ENCODE peak calls at places on chromosome 18, in six cellular contexts. One of them, this sample, is unnamed.

GRCh38 chr18:7941533-7941932 is 374.4 kb downstream of the PTPRM start:
- DNase-seq in H1: no peak
- DNase-seq in GM12878: no peak
- DNase-seq in HepG2: no peak
- DNase-seq in K562: no peak
- DNase-seq in SK-N-SH: peak
- DNase-seq in this sample: no peak

GRCh38 chr18:59779979-59780378 is 82.8 kb upstream of the CCBE1 start:
- DNase-seq in K562: no peak
- DNase-seq in HepG2: no peak
- DNase-seq in GM12878: no peak
- DNase-seq in H1: no peak
- DNase-seq in SK-N-SH: no peak
- DNase-seq in this sample: peak

GRCh38 chr18:48997985-48998831 is 47.4 kb upstream of the SMAD7 start:
- DNase-seq in GM12878: no peak
- DNase-seq in K562: peak
- DNase-seq in SK-N-SH: peak
- DNase-seq in H1: no peak
- DNase-seq in HepG2: peak
- DNase-seq in this sample: peak

GRCh38 chr18:38933322-38933721 is 1367.7 kb upstream of the CELF4 start:
- DNase-seq in SK-N-SH: no peak
- DNase-seq in GM12878: no peak
- DNase-seq in HepG2: no peak
- DNase-seq in K562: no peak
- DNase-seq in H1: no peak
- DNase-seq in this sample: no peak

GRCh38 chr18:54157646-54158045 is 66.8 kb downstream of the MBD2 start:
- DNase-seq in HepG2: no peak
- DNase-seq in GM12878: no peak
- DNase-seq in SK-N-SH: no peak
- DNase-seq in H1: no peak
- DNase-seq in K562: no peak
- DNase-seq in this sample: no peak

GRCh38 chr18:61823595-61823994 is 69.2 kb downstream of the RNF152 start:
- DNase-seq in K562: no peak
- DNase-seq in GM12878: no peak
- DNase-seq in HepG2: no peak
- DNase-seq in SK-N-SH: no peak
- DNase-seq in H1: no peak
- DNase-seq in this sample: no peak

GRCh38 chr18:76098728-76099514 is 396.1 kb downstream of the ZNF516 start:
- DNase-seq in GM12878: no peak
- DNase-seq in SK-N-SH: no peak
- DNase-seq in HepG2: no peak
- DNase-seq in H1: no peak
- DNase-seq in K562: no peak
- DNase-seq in this sample: no peak

GRCh38 chr18:74617486-74617885 is 19.8 kb downstream of the ZNF407 start:
- DNase-seq in GM12878: no peak
- DNase-seq in K562: no peak
- DNase-seq in SK-N-SH: no peak
- DNase-seq in HepG2: no peak
- DNase-seq in H1: no peak
- DNase-seq in this sample: no peak

GRCh38 chr18:3486514-3486913 is 36.5 kb downstream of the TGIF1 start:
- DNase-seq in SK-N-SH: no peak
- DNase-seq in H1: no peak
- DNase-seq in GM12878: no peak
- DNase-seq in HepG2: no peak
- DNase-seq in K562: no peak
- DNase-seq in this sample: no peak

GRCh38 chr18:6857305-6857704 is 127.8 kb downstream of the ARHGAP28 start:
- DNase-seq in H1: no peak
- DNase-seq in SK-N-SH: no peak
- DNase-seq in GM12878: no peak
- DNase-seq in K562: peak
- DNase-seq in HepG2: no peak
- DNase-seq in this sample: peak

GRCh38 chr18:39057423-39058057 is 1491.9 kb upstream of the CELF4 start:
- DNase-seq in GM12878: no peak
- DNase-seq in K562: no peak
- DNase-seq in SK-N-SH: no peak
- DNase-seq in H1: no peak
- DNase-seq in HepG2: no peak
- DNase-seq in this sample: peak

GRCh38 chr18:74493689-74494088 is 2.5 kb upstream of the CNDP2 start:
- DNase-seq in GM12878: no peak
- DNase-seq in H1: peak
- DNase-seq in SK-N-SH: no peak
- DNase-seq in HepG2: peak
- DNase-seq in K562: no peak
- DNase-seq in this sample: peak

GRCh38 chr18:1542230-1542774 is 637.6 kb downstream of the ADCYAP1 start:
- DNase-seq in HepG2: no peak
- DNase-seq in SK-N-SH: no peak
- DNase-seq in GM12878: no peak
- DNase-seq in K562: no peak
- DNase-seq in H1: no peak
- DNase-seq in this sample: no peak

GRCh38 chr18:49922228-49922627 is 108.9 kb upstream of the ACAA2 start:
- DNase-seq in H1: no peak
- DNase-seq in HepG2: no peak
- DNase-seq in SK-N-SH: no peak
- DNase-seq in GM12878: no peak
- DNase-seq in K562: no peak
- DNase-seq in this sample: no peak

GRCh38 chr18:75422341-75422910 is 5.1 kb downstream of the SMIM21 start:
- DNase-seq in GM12878: no peak
- DNase-seq in H1: no peak
- DNase-seq in K562: no peak
- DNase-seq in HepG2: no peak
- DNase-seq in SK-N-SH: no peak
- DNase-seq in this sample: peak

GRCh38 chr18:37668971-37669747 is 103.6 kb upstream of the CELF4 start:
- DNase-seq in K562: no peak
- DNase-seq in GM12878: no peak
- DNase-seq in HepG2: no peak
- DNase-seq in SK-N-SH: peak
- DNase-seq in H1: no peak
- DNase-seq in this sample: no peak

GRCh38 chr18:31070206-31070605 is 27.7 kb upstream of the DSC3 start:
- DNase-seq in HepG2: no peak
- DNase-seq in K562: no peak
- DNase-seq in H1: no peak
- DNase-seq in SK-N-SH: no peak
- DNase-seq in GM12878: no peak
- DNase-seq in this sample: no peak

GRCh38 chr18:69817335-69817935 is 130.2 kb downstream of the CD226 start:
- DNase-seq in GM12878: no peak
- DNase-seq in K562: no peak
- DNase-seq in SK-N-SH: no peak
- DNase-seq in H1: no peak
- DNase-seq in HepG2: no peak
- DNase-seq in this sample: peak

DNA sequence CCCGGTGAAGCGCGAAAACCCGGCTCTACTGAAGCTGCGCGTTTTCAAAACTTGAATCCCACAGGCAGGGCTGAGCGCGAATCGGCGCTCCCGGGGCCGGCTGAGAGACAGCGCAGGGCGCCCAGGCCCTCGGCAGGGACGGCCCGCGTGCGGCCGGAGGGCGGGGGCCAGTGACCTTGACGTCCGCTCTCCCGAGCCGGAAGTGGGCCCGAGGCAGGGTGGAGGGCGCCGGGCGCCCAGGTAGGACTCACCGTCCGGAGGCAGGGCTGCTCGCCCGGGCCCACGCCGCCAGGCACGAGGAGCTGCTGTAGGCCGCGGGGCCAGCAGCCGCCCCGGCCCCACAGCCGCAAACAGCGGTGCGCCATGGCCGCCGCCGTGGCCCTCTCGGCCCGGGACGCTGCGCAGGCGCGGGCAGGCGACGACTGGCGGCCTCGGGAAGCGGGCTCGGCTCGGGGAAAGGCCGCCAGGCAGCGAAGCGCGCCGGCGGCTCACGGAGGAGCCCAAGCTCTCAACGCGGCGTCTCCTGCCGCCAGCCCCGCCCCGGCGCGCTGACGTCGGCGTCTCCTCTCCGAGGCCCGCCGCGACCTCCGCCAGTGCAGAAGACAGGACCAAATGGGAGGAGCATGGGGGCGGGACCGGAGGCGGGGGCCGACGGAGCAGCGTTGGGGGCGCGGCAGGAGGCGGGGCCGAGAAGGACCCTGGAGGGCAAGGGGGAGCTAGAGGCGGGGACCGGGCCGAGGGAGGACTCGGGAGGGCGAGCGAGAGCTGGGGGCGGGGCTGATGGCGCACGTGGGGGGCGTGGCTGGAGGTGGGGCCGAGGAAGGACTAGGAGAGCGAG is at the start of gene AFG3L2:
- DNase-seq in GM12878: peak
- DNase-seq in H1: peak
- DNase-seq in HepG2: peak
- DNase-seq in SK-N-SH: peak
- DNase-seq in K562: peak
- DNase-seq in this sample: peak
- H3K9ac ChIP-seq in GM12878: peak
- H3K9ac ChIP-seq in H1: peak
- H3K9ac ChIP-seq in HepG2: peak
- H3K9ac ChIP-seq in SK-N-SH: peak
- H3K9ac ChIP-seq in K562: peak
- H3K9ac ChIP-seq in this sample: peak

GRCh38 chr18:26706796-26707406 is 158.5 kb upstream of the KCTD1 start:
- DNase-seq in H1: no peak
- DNase-seq in GM12878: no peak
- DNase-seq in K562: no peak
- DNase-seq in HepG2: no peak
- DNase-seq in SK-N-SH: no peak
- DNase-seq in this sample: no peak
- TF ChIP-seq RFX5 in H1: no peak
- TF ChIP-seq RFX5 in GM12878: no peak
- TF ChIP-seq RFX5 in K562: no peak
- TF ChIP-seq RFX5 in HepG2: no peak
- TF ChIP-seq RFX5 in SK-N-SH: no peak
- TF ChIP-seq RFX5 in this sample: no peak

DNA sequence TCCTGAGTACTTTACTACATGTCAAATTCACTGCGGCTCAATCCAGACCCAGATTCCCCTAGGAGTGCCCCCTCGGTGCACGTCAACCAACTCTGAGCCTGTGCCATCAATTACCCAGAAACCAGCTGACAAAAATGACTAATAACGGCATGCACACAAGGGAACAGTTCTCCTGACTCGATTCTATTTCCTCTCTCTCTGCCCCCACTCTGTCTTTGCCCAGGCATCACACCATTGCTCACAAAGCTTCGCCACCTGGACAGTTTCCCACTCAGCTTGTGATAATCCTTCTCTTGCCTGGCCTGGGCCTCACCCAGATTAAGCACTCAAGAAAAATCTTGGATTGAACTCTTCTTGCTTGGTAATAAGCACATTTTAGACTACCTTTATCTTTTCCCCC is 115.2 kb upstream of the NDUFV2 start:
- DNase-seq in GM12878: no peak
- DNase-seq in HepG2: no peak
- DNase-seq in H1: no peak
- DNase-seq in K562: no peak
- DNase-seq in SK-N-SH: no peak
- DNase-seq in this sample: peak
- H3K9ac ChIP-seq in GM12878: no peak
- H3K9ac ChIP-seq in HepG2: no peak
- H3K9ac ChIP-seq in H1: no peak
- H3K9ac ChIP-seq in K562: no peak
- H3K9ac ChIP-seq in SK-N-SH: no peak
- H3K9ac ChIP-seq in this sample: no peak

GRCh38 chr18:63140038-63140450 is 179.5 kb downstream of the BCL2 start:
- DNase-seq in GM12878: peak
- DNase-seq in K562: no peak
- DNase-seq in SK-N-SH: no peak
- DNase-seq in HepG2: no peak
- DNase-seq in H1: no peak
- DNase-seq in this sample: no peak

GRCh38 chr18:63140997-63141776 is 178.4 kb downstream of the BCL2 start:
- DNase-seq in HepG2: no peak
- DNase-seq in H1: no peak
- DNase-seq in SK-N-SH: no peak
- DNase-seq in GM12878: no peak
- DNase-seq in K562: no peak
- DNase-seq in this sample: no peak

GRCh38 chr18:63135101-63135500 is 184.5 kb downstream of the BCL2 start:
- DNase-seq in K562: no peak
- DNase-seq in H1: no peak
- DNase-seq in GM12878: no peak
- DNase-seq in HepG2: no peak
- DNase-seq in SK-N-SH: no peak
- DNase-seq in this sample: no peak

GRCh38 chr18:63138469-63139340 is 180.9 kb downstream of the BCL2 start:
- DNase-seq in SK-N-SH: no peak
- DNase-seq in H1: peak
- DNase-seq in HepG2: no peak
- DNase-seq in GM12878: peak
- DNase-seq in K562: peak
- DNase-seq in this sample: no peak

DNA sequence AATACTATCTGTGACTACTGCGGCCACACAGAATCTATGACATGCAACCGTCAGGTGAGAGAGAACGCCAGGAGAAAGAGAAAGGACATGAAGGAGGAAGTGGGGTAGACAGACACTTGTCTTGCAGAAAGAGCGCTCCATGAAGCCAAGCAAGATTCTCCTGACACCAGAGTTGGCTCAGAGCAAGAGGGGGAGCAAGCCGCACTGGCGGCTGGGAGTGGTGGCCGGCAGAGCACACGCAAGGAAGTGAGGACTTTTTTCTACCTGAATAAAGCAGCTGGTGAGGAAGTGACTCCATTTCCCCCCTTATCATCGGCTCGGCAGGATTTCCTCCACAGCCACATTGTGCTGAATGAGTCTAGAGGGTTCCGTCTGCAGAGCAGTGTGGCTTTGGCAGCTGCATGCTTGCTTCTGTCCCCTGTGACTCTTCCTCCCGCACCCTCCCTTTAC is 181.5 kb downstream of the BCL2 start:
- DNase-seq in GM12878: no peak
- DNase-seq in H1: no peak
- DNase-seq in HepG2: no peak
- DNase-seq in K562: no peak
- DNase-seq in SK-N-SH: no peak
- DNase-seq in this sample: no peak
- TF ChIP-seq RFX5 in GM12878: no peak
- TF ChIP-seq RFX5 in H1: no peak
- TF ChIP-seq RFX5 in HepG2: no peak
- TF ChIP-seq RFX5 in K562: no peak
- TF ChIP-seq RFX5 in SK-N-SH: no peak
- TF ChIP-seq RFX5 in this sample: no peak

This sample was measured in IMR-90.